ENCODE peak calls at places on chromosomes 13 and 19, in ten cellular contexts. Z, B, G, E, C, I, O, S, L and K are unnamed samples.

GRCh38 chr19:48390188-48391099 is 907 bp downstream of the KDELR1 start:
- DNase-seq in C (peak; percentile 75), G (peak; percentile 57), I (no peak), Z (peak; percentile 70), O (peak; percentile 77), B (peak; percentile 49), S (no peak), L (peak; percentile 68), E (peak; percentile 79), K (no peak)

GRCh38 chr19:17202249-17202648 is 12.9 kb upstream of the USE1 start:
- DNase-seq in I (peak; percentile 33), G (no peak), C (no peak), O (no peak), S (peak; percentile 15), Z (no peak), E (no peak), L (no peak), B (no peak), K (no peak)

GRCh38 chr19:9917322-9917721 is 19.0 kb downstream of the OLFM2 start:
- DNase-seq in C (no peak), I (peak; percentile 80), S (peak; percentile 42), E (no peak), Z (peak; percentile 26), B (peak; percentile 60), O (no peak), L (peak; percentile 47), G (peak; percentile 14), K (peak; percentile 93)

GRCh38 chr13:45162821-45163220 is 38.0 kb downstream of the KCTD4 start:
- DNase-seq in E (no peak), C (no peak), G (no peak), O (no peak), B (peak; percentile 95), I (peak; percentile 54), Z (no peak), S (peak; percentile 76), L (no peak), K (peak; percentile 40)

GRCh38 chr13:112790735-112791641 is 101.2 kb downstream of the ATP11A start:
- DNase-seq in C (no peak), E (no peak), L (no peak), S (no peak), G (peak; percentile 33), B (peak; percentile 64), I (no peak), Z (peak; percentile 18), O (no peak), K (no peak)

GRCh38 chr13:109481046-109481445 is 305.3 kb downstream of the IRS2 start:
- DNase-seq in E (no peak), C (no peak), O (no peak), G (no peak), B (peak; percentile 53), Z (no peak), I (no peak), S (no peak), L (no peak), K (no peak)

GRCh38 chr19:6465663-6466062 is 1.6 kb downstream of the CRB3 start:
- DNase-seq in E (no peak), G (no peak), Z (no peak), S (no peak), I (no peak), L (no peak), B (no peak), C (no peak), O (no peak), K (no peak)

GRCh38 chr13:51318015-51318414 is 21.5 kb upstream of the SERPINE3 start:
- DNase-seq in G (no peak), Z (no peak), C (no peak), O (no peak), E (no peak), L (no peak), S (no peak), B (no peak), I (no peak), K (no peak)

GRCh38 chr13:113838711-113839201 is 25.1 kb downstream of the GAS6 start:
- DNase-seq in C (no peak), E (no peak), B (no peak), L (no peak), G (no peak), I (no peak), Z (no peak), S (no peak), O (peak; percentile 52), K (no peak)

GRCh38 chr19:35350591-35350990 is 2.9 kb downstream of the FFAR1 start:
- DNase-seq in O (peak; percentile 42), L (no peak), S (no peak), G (no peak), C (no peak), B (no peak), E (peak; percentile 37), Z (no peak), I (no peak), K (no peak)

GRCh38 chr19:54414156-54414555 is 1.1 kb upstream of the TTYH1 start:
- DNase-seq in E (no peak), L (no peak), C (no peak), I (no peak), O (no peak), B (no peak), G (no peak), S (no peak), Z (no peak), K (no peak)

GRCh38 chr13:96710166-96710866 is 284.0 kb downstream of the OXGR1 start:
- DNase-seq in E (no peak), C (no peak), G (no peak), O (no peak), S (no peak), I (no peak), B (no peak), L (no peak), Z (no peak), K (no peak)

GRCh38 chr13:106683918-106684317 is 116.0 kb upstream of the ARGLU1 start:
- DNase-seq in Z (no peak), I (no peak), E (no peak), C (no peak), S (no peak), L (no peak), O (no peak), B (no peak), G (no peak), K (no peak)

GRCh38 chr13:98214707-98215106 is 37.6 kb upstream of the RNF113B start:
- DNase-seq in E (no peak), O (no peak), B (no peak), S (peak; percentile 6), L (no peak), G (peak; percentile 83), Z (peak; percentile 72), I (no peak), C (peak; percentile 61), K (no peak)

GRCh38 chr13:113288880-113289279 is 8.2 kb upstream of the LAMP1 start:
- DNase-seq in S (no peak), E (no peak), O (no peak), I (no peak), C (no peak), G (no peak), L (no peak), Z (no peak), B (no peak), K (no peak)

GRCh38 chr19:49502866-49503581 is 6.8 kb downstream of the RPS11 start:
- DNase-seq in I (peak; percentile 69), C (peak; percentile 43), Z (peak; percentile 51), B (peak; percentile 81), S (peak; percentile 54), L (peak; percentile 75), G (peak; percentile 47), E (peak; percentile 68), O (no peak), K (no peak)

GRCh38 chr19:10295847-10296591 is 6.3 kb downstream of the ICAM5 start:
- DNase-seq in I (no peak), L (no peak), O (no peak), S (no peak), Z (no peak), E (no peak), C (no peak), B (no peak), G (no peak), K (no peak)

GRCh38 chr19:39125554-39126311 is at the start of gene PAK4:
- DNase-seq in G (peak; percentile 99), I (peak; percentile 100), E (peak; percentile 99), C (peak; percentile 98), O (peak; percentile 98), L (peak; percentile 98), S (peak; percentile 96), B (peak; percentile 96), Z (peak; percentile 98), K (peak; percentile 99)
- TF ChIP-seq POLR2A in G (no peak), I (peak; percentile 95), E (peak; percentile 91), C (peak; percentile 80), O (peak; percentile 65), L (peak; percentile 13), S (peak; percentile 51), B (peak; percentile 59), Z (no peak), K (peak; percentile 90)

GRCh38 chr19:3434630-3435553 is 45.4 kb downstream of the SMIM24 start:
- DNase-seq in L (peak; percentile 96), O (peak; percentile 93), S (peak; percentile 90), G (peak; percentile 95), Z (peak; percentile 95), C (peak; percentile 96), E (peak; percentile 98), I (peak; percentile 89), B (peak; percentile 93), K (peak; percentile 95)
- TF ChIP-seq POLR2A in L (no peak), O (no peak), S (no peak), G (no peak), Z (no peak), C (peak; percentile 44), E (peak; percentile 41), I (no peak), B (no peak), K (no peak)

GRCh38 chr19:56140583-56141415 is at the start of gene ZNF444:
- DNase-seq in O (peak; percentile 100), G (peak; percentile 99), I (peak; percentile 100), S (peak; percentile 96), B (peak; percentile 99), E (peak; percentile 100), Z (peak; percentile 99), C (peak; percentile 100), L (peak; percentile 98), K (peak; percentile 100)
- TF ChIP-seq POLR2A in O (peak; percentile 31), G (no peak), I (peak; percentile 58), S (no peak), B (peak; percentile 63), E (peak; percentile 32), Z (no peak), C (peak; percentile 27), L (peak; percentile 21), K (peak; percentile 81)

GRCh38 chr19:3186377-3186688 is 603 bp downstream of the NCLN start:
- DNase-seq in Z (no peak), S (no peak), B (no peak), O (peak; percentile 62), I (no peak), G (no peak), C (no peak), L (no peak), E (no peak), K (no peak)

GRCh38 chr19:3183721-3184641 is 1.7 kb upstream of the NCLN start:
- DNase-seq in O (peak; percentile 45), G (no peak), Z (no peak), B (no peak), E (no peak), C (no peak), L (no peak), S (no peak), I (no peak), K (no peak)

GRCh38 chr19:3184847-3185481 is 766 bp upstream of the NCLN start:
- DNase-seq in Z (peak; percentile 73), B (no peak), L (peak; percentile 94), G (peak; percentile 74), O (peak; percentile 80), C (peak; percentile 73), I (peak; percentile 28), S (no peak), E (peak; percentile 86), K (peak; percentile 84)

GRCh38 chr19:3186891-3187661 is 1.3 kb downstream of the NCLN start:
- DNase-seq in Z (no peak), B (no peak), O (peak; percentile 48), I (no peak), L (no peak), C (peak; percentile 27), G (no peak), E (no peak), S (no peak), K (no peak)

GRCh38 chr19:3185482-3186376 is at the start of gene NCLN:
- DNase-seq in C (peak; percentile 96), S (peak; percentile 91), O (peak; percentile 97), E (peak; percentile 97), G (peak; percentile 95), Z (peak; percentile 96), B (peak; percentile 91), L (peak; percentile 98), I (peak; percentile 42), K (peak; percentile 90)
- TF ChIP-seq POLR2A in C (no peak), S (no peak), O (peak; percentile 68), E (peak; percentile 33), G (no peak), Z (no peak), B (no peak), L (no peak), I (peak; percentile 48), K (peak; percentile 83)